ENCODE peak calls at places on chromosomes 1 and 21, in four cellular contexts. R is naive thymus-derived CD4-positive, alpha-beta T cell; M is IMR-90; Y is psoas muscle. L is an unnamed sample. For H3K36me3, the result is how much of the 10 kb centered on the place peaks cover.

GRCh38 chr1:20729990-20730689 is 2.4 kb downstream of the SH2D5 start:
- DNase-seq in Y (no peak), R (no peak), M (no peak), L (no peak)

GRCh38 chr1:214216779-214217178 is 64.2 kb upstream of the SMYD2 start:
- DNase-seq in R (no peak), M (no peak), Y (no peak), L (no peak)

GRCh38 chr1:98205291-98206017 is 284.6 kb upstream of the DPYD start:
- DNase-seq in Y (no peak), M (no peak), R (no peak), L (no peak)

GRCh38 chr1:151815716-151816327 is 10.6 kb upstream of the LINGO4 start:
- DNase-seq in Y (no peak), R (no peak), M (no peak), L (peak)

GRCh38 chr1:9384751-9385245 is 92.1 kb downstream of the SPSB1 start:
- DNase-seq in Y (peak), R (no peak), M (no peak), L (no peak)

GRCh38 chr1:162197615-162198497 is 128.4 kb downstream of the NOS1AP start:
- DNase-seq in M (no peak), Y (no peak), R (no peak), L (no peak)

GRCh38 chr1:60103186-60103585 is 29.6 kb upstream of the C1orf87 start:
- DNase-seq in R (no peak), Y (no peak), M (no peak), L (no peak)

GRCh38 chr1:55816456-55816794 is 601.3 kb upstream of the USP24 start:
- DNase-seq in Y (no peak), M (peak), R (no peak), L (no peak)

GRCh38 chr1:167416506-167416905 is 101.8 kb downstream of the CD247 start:
- DNase-seq in Y (no peak), R (no peak), M (no peak), L (no peak)

GRCh38 chr1:202085682-202086373 is 36.9 kb upstream of the GPR37L1 start:
- DNase-seq in M (peak), R (no peak), Y (no peak), L (no peak)

GRCh38 chr1:150925080-150925479 is 1.1 kb upstream of the SETDB1 start:
- DNase-seq in R (no peak), M (no peak), Y (no peak), L (no peak)

GRCh38 chr1:17755120-17755519 is at the start of gene ACTL8:
- DNase-seq in R (no peak), M (no peak), Y (no peak), L (no peak)

GRCh38 chr1:57784356-57784755 is 360.5 kb upstream of the DAB1 start:
- DNase-seq in Y (no peak), R (no peak), M (no peak), L (no peak)

GRCh38 chr1:208134491-208134890 is 109.7 kb downstream of the PLXNA2 start:
- DNase-seq in M (no peak), R (no peak), Y (no peak), L (no peak)

GRCh38 chr21:34337741-34338140 is 26.1 kb upstream of the KCNE2 start:
- DNase-seq in R (no peak), M (no peak), Y (no peak), L (no peak)

GRCh38 chr1:226629896-226630550 is 81.5 kb downstream of the STUM start:
- DNase-seq in R (no peak), M (no peak), Y (peak), L (no peak)
- H3K27ac ChIP-seq in R (no peak), M (no peak), Y (no peak), L (no peak)

GRCh38 chr1:235990376-235990795 is 74.5 kb downstream of the NID1 start:
- DNase-seq in M (peak), Y (no peak), R (no peak), L (no peak)

GRCh38 chr1:235992868-235993267 is 72.0 kb downstream of the NID1 start:
- DNase-seq in M (no peak), Y (no peak), R (no peak), L (no peak)

GRCh38 chr1:235993652-235994051 is 71.2 kb downstream of the NID1 start:
- DNase-seq in M (no peak), Y (no peak), R (no peak), L (no peak)

GRCh38 chr1:235995511-235995910 is 69.4 kb downstream of the NID1 start:
- DNase-seq in M (no peak), Y (no peak), R (no peak), L (no peak)

DNA sequence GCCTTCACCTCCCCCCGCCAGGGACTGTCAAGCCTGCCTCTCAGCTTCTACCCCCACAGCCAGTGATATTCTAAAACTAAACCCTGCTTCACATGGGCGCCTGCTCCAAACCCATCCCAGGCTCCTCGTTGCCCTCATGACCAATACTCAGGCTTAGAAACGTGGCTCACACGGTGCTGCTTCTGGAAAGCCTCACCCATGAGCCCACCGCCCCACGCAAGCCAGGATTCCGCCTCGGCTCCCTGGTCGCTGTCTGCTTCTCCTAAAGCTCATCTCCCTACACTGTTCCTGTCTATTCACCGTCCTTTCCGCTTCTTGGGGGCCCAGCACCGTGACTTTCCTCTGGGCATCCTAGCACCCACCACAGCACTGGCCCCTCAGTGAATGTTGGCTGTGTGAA is 72.5 kb downstream of the NID1 start:
- DNase-seq in Y (no peak), M (no peak), R (no peak), L (no peak)
- H3K36me3 ChIP-seq in Y (under half), M (under half), R (under half), L (under half)

GRCh38 chr21:44911384-44912157 is 9.1 kb downstream of the ITGB2 start:
- DNase-seq in Y (peak), M (no peak), R (peak), L (peak)
- H3K27ac ChIP-seq in Y (no peak), M (no peak), R (peak), L (peak)

GRCh38 chr1:12005488-12006166 is 13.7 kb upstream of the MIIP start:
- DNase-seq in M (no peak), Y (no peak), R (no peak), L (no peak)
- H3K36me3 ChIP-seq in M (half or more), Y (under half), R (under half), L (half or more)

GRCh38 chr1:234728740-234729139 is 118.8 kb upstream of the IRF2BP2 start:
- DNase-seq in Y (no peak), M (no peak), R (no peak), L (no peak)

GRCh38 chr1:234729566-234729965 is 119.6 kb upstream of the IRF2BP2 start:
- DNase-seq in Y (no peak), R (no peak), M (peak), L (no peak)

GRCh38 chr1:234725177-234726132 is 115.5 kb upstream of the IRF2BP2 start:
- DNase-seq in M (no peak), R (peak), Y (no peak), L (peak)

GRCh38 chr1:234726359-234726836 is 116.4 kb upstream of the IRF2BP2 start:
- DNase-seq in R (no peak), M (peak), Y (peak), L (no peak)

GRCh38 chr1:234727018-234727757 is 117.2 kb upstream of the IRF2BP2 start:
- DNase-seq in M (peak), Y (no peak), R (no peak), L (no peak)
- H3K27ac ChIP-seq in M (peak), Y (peak), R (no peak), L (peak)